ENCODE peak calls at places on chromosomes 2 and 18, in seven cellular contexts. N, B, Q, A, P, K and U are unnamed samples.

GRCh38 chr2:10863837-10864236 is 47.9 kb upstream of the KCNF1 start:
- DNase-seq in N (no peak), B (peak), Q (no peak), A (no peak), P (no peak), K (no peak), U (no peak)

GRCh38 chr2:17646838-17647701 is 106.5 kb downstream of the SMC6 start:
- DNase-seq in N (no peak), B (no peak), Q (no peak), A (no peak), P (no peak), K (no peak), U (no peak)

GRCh38 chr2:190404487-190404886 is 3.7 kb upstream of the MFSD6 start:
- DNase-seq in N (peak), B (no peak), Q (no peak), A (peak), P (no peak), K (no peak), U (no peak)

GRCh38 chr2:130890941-130891669 is 54.4 kb downstream of the ARHGEF4 start:
- DNase-seq in N (no peak), B (no peak), Q (no peak), A (peak), P (peak), K (no peak), U (no peak)

GRCh38 chr2:65530547-65531320 is 98.3 kb upstream of the SPRED2 start:
- DNase-seq in N (no peak), B (peak), Q (peak), A (peak), P (peak), K (no peak), U (no peak)

GRCh38 chr2:8684421-8684884 is 2.6 kb downstream of the ID2 start:
- DNase-seq in N (peak), B (peak), Q (no peak), A (peak), P (peak), K (peak), U (peak)

GRCh38 chr2:11248-11941 is 34.9 kb downstream of the FAM110C start:
- DNase-seq in N (peak), B (peak), Q (no peak), A (peak), P (peak), K (peak), U (peak)

GRCh38 chr18:13611058-13611615 is 115.2 kb downstream of the FAM210A start:
- DNase-seq in N (no peak), B (peak), Q (no peak), A (no peak), P (no peak), K (peak), U (no peak)

GRCh38 chr2:119821266-119821665 is 61.5 kb downstream of the PTPN4 start:
- DNase-seq in N (no peak), B (no peak), Q (no peak), A (no peak), P (no peak), K (no peak), U (no peak)

GRCh38 chr18:23135679-23136325 is 517 bp downstream of the CABLES1 start:
- DNase-seq in N (peak), B (no peak), Q (no peak), A (peak), P (peak), K (peak), U (peak)

GRCh38 chr2:524442-524841 is 152.8 kb downstream of the TMEM18 start:
- DNase-seq in N (no peak), B (no peak), Q (no peak), A (peak), P (peak), K (no peak), U (no peak)

GRCh38 chr2:195561205-195562032 is 95.6 kb upstream of the SLC39A10 start:
- DNase-seq in N (no peak), B (peak), Q (peak), A (peak), P (peak), K (no peak), U (no peak)

GRCh38 chr2:69544951-69545350 is 98.6 kb downstream of the AAK1 start:
- DNase-seq in N (no peak), B (no peak), Q (no peak), A (no peak), P (no peak), K (no peak), U (no peak)

GRCh38 chr2:241304039-241304670 is 11.3 kb downstream of the HDLBP start:
- DNase-seq in N (no peak), B (no peak), Q (no peak), A (no peak), P (no peak), K (no peak), U (no peak)

GRCh38 chr2:69755862-69756467 is 14.0 kb downstream of the ANXA4 start:
- DNase-seq in N (peak), B (peak), Q (peak), A (peak), P (peak), K (no peak), U (no peak)

GRCh38 chr2:141317986-141318385 is 812.8 kb downstream of the LRP1B start:
- DNase-seq in N (no peak), B (peak), Q (no peak), A (no peak), P (peak), K (no peak), U (no peak)

GRCh38 chr2:19649785-19650380 is 251.9 kb downstream of the TTC32 start:
- DNase-seq in N (no peak), B (peak), Q (peak), A (peak), P (peak), K (no peak), U (no peak)

GRCh38 chr2:32136097-32136496 is 29.6 kb upstream of the SLC30A6 start:
- DNase-seq in N (no peak), B (no peak), Q (peak), A (no peak), P (no peak), K (no peak), U (no peak)

GRCh38 chr2:179285060-179285459 is 20.4 kb upstream of the SESTD1 start:
- DNase-seq in N (no peak), B (no peak), Q (no peak), A (no peak), P (no peak), K (no peak), U (no peak)

GRCh38 chr2:144381716-144382115 is 138.2 kb downstream of the ZEB2 start:
- DNase-seq in N (no peak), B (no peak), Q (no peak), A (no peak), P (no peak), K (no peak), U (no peak)

GRCh38 chr2:170723446-170723958 is 8.4 kb downstream of the SP5 start:
- DNase-seq in N (no peak), B (no peak), Q (no peak), A (no peak), P (no peak), K (peak), U (no peak)

GRCh38 chr2:71620116-71620515 is 166.8 kb downstream of the DYSF start:
- DNase-seq in N (no peak), B (no peak), Q (no peak), A (no peak), P (no peak), K (no peak), U (no peak)

GRCh38 chr2:9127316-9127715 is 79.3 kb upstream of the ASAP2 start:
- DNase-seq in N (no peak), B (no peak), Q (no peak), A (no peak), P (no peak), K (no peak), U (no peak)

GRCh38 chr2:206477296-206477695 is 34.0 kb downstream of the ADAM23 start:
- DNase-seq in N (no peak), B (peak), Q (peak), A (peak), P (no peak), K (no peak), U (no peak)

GRCh38 chr2:216210711-216211131 is 101.6 kb downstream of the XRCC5 start:
- DNase-seq in N (no peak), B (no peak), Q (no peak), A (no peak), P (no peak), K (no peak), U (no peak)

GRCh38 chr2:43623052-43623451 is 14.0 kb upstream of the PLEKHH2 start:
- DNase-seq in N (peak), B (peak), Q (no peak), A (no peak), P (no peak), K (no peak), U (peak)

GRCh38 chr2:156333274-156333950 is 891 bp upstream of the NR4A2 start:
- DNase-seq in N (peak), B (no peak), Q (no peak), A (peak), P (peak), K (no peak), U (no peak)

GRCh38 chr2:11129598-11130449 is 25.4 kb upstream of the SLC66A3 start:
- DNase-seq in N (peak), B (no peak), Q (no peak), A (peak), P (peak), K (peak), U (peak)

GRCh38 chr2:164761737-164762460 is 79.7 kb downstream of the COBLL1 start:
- DNase-seq in N (no peak), B (no peak), Q (no peak), A (peak), P (peak), K (no peak), U (no peak)

GRCh38 chr2:173290518-173290917 is 64.2 kb upstream of the CDCA7 start:
- DNase-seq in N (no peak), B (no peak), Q (no peak), A (no peak), P (no peak), K (no peak), U (no peak)

GRCh38 chr2:64667535-64667934 is 13.8 kb upstream of the SERTAD2 start:
- DNase-seq in N (no peak), B (no peak), Q (no peak), A (no peak), P (no peak), K (no peak), U (no peak)

GRCh38 chr18:45569566-45569965 is 45.7 kb upstream of the SLC14A2 start:
- DNase-seq in N (peak), B (no peak), Q (no peak), A (no peak), P (no peak), K (no peak), U (no peak)

GRCh38 chr2:43478423-43479086 is 117.3 kb downstream of the THADA start:
- DNase-seq in N (no peak), B (no peak), Q (no peak), A (peak), P (peak), K (no peak), U (no peak)

GRCh38 chr2:9145752-9146430 is 60.7 kb upstream of the ASAP2 start:
- DNase-seq in N (no peak), B (no peak), Q (no peak), A (no peak), P (no peak), K (peak), U (no peak)

GRCh38 chr2:168751104-168751768 is 51.2 kb upstream of the NOSTRIN start:
- DNase-seq in N (no peak), B (no peak), Q (no peak), A (no peak), P (no peak), K (no peak), U (no peak)

GRCh38 chr2:46135936-46136335 is 161.3 kb upstream of the EPAS1 start:
- DNase-seq in N (no peak), B (peak), Q (no peak), A (no peak), P (no peak), K (no peak), U (no peak)

GRCh38 chr18:10244341-10244740 is 210.1 kb upstream of the APCDD1 start:
- DNase-seq in N (no peak), B (no peak), Q (no peak), A (no peak), P (no peak), K (no peak), U (no peak)

GRCh38 chr2:233389601-233390125 is 35.4 kb downstream of the DGKD start:
- DNase-seq in N (no peak), B (no peak), Q (no peak), A (no peak), P (no peak), K (no peak), U (no peak)

GRCh38 chr2:232352511-232353091 is 25.9 kb upstream of the ALPP start:
- DNase-seq in N (no peak), B (no peak), Q (no peak), A (no peak), P (no peak), K (no peak), U (no peak)

GRCh38 chr2:232354069-232354468 is 24.5 kb upstream of the ALPP start:
- DNase-seq in N (no peak), B (no peak), Q (no peak), A (no peak), P (no peak), K (no peak), U (no peak)

GRCh38 chr2:232351686-232352510 is 26.7 kb upstream of the ALPP start:
- DNase-seq in N (no peak), B (no peak), Q (no peak), A (no peak), P (no peak), K (no peak), U (no peak)

GRCh38 chr2:232353660-232354059 is 24.9 kb upstream of the ALPP start:
- DNase-seq in N (no peak), B (no peak), Q (no peak), A (no peak), P (no peak), K (no peak), U (no peak)

DNA sequence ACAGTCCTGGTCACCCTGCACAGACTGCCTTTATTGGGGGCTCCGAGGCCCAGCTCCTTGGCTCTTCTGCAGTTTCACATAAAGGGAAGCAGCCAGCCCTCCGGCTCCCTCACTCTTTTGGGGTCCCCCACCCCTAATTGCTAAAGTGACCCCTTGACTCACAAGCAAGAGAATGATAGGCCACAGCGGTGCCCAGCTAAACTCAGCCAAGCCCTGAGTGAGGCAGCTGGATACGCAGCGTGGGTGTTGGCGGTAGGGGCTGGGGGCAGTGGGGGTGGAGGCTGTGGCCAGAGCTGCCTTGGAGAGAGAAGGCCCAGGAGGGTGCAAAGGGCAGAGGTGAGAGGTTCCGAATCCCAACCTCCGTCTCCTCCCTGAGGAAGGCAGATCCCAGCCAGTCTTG is 25.5 kb upstream of the ALPP start:
- DNase-seq in N (no peak), B (no peak), Q (no peak), A (no peak), P (no peak), K (no peak), U (no peak)
- H3K4me3 ChIP-seq in N (no peak), B (no peak), Q (no peak), A (no peak), P (no peak), K (no peak), U (no peak)

DNA sequence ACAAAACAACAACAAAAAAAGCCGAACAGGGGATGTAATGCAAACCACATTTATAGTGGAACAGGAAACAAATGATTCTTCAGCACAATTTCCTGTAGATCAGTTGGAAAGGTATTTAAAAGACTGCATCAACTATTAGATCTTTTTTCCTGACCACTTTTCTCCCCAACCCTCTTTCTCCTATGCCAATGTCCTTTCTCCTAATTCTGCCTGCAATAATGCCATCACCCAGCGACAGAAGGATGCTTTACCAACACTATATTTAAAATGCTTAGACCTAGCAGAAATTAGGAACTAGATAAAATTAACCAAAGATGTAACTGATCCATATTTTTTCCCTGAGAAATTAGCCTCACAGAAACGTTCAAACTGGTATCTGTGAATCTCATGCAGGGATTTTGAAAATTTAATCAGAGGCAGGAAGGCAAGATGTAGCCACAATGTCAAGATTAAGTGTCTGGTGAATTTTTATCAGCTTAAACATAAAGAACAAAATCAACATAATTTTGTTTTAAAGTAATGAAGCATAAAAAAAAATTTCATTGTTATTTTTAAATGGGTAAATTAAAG is 271.3 kb downstream of the TCF4 start:
- DNase-seq in N (no peak), B (no peak), Q (no peak), A (no peak), P (no peak), K (no peak), U (no peak)
- H3K4me3 ChIP-seq in N (no peak), B (no peak), Q (no peak), A (no peak), P (no peak), K (no peak), U (no peak)

DNA sequence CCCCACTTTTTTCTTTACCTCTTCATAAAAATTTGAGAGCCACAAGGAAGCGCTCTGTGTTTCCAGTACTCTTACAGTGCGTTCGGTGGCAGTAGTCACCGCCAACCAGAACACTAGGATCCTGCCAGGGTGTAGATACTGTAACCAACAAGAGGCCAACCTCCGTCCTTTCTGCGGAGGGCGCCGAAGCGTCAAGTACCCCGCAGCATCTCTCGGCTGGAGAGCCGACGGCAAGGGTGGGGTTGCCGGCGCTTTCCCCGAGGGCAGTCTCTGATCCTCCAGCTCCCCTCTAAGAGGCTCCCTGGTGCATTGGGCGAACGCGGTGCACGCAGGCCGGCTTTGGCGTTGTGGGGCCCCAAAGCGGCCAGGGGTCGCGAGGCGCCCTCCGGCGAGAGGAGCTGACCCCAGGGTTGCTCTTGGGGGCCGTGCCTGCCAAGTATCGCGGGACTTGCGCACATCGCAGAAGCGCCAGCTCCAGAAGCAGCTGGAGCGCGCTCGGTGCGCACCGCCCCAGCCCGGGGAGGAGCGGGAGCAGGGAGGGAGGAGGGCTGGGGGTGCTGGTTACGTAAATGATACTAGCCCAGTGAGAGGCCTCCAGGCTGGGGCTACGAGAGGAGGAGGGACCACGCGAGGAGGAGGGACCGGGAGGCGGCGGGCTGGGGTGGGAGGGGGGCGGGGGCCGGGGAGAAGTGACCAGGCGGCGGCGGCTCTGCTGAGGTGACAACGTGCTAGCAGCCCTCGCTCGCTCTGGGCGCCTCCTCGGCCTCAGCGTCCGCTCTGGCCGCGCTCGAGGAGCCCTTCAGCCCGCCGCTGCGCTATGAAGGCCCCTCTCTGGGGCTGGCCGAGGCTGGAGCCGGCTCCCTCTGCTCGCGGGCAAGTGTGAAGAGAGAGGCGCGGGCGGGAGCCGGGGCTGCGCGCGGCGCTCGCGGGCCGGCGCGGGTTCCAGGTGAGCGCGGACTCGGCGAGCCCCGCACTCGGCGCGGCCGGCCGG is at the start of gene GALNT13:
- DNase-seq in N (peak), B (peak), Q (no peak), A (peak), P (peak), K (peak), U (no peak)
- H3K4me3 ChIP-seq in N (peak), B (no peak), Q (no peak), A (peak), P (peak), K (peak), U (no peak)

GRCh38 chr18:78636260-78636659 is 343.4 kb upstream of the SALL3 start:
- DNase-seq in N (no peak), B (no peak), Q (no peak), A (no peak), P (no peak), K (no peak), U (no peak)
- H3K4me3 ChIP-seq in N (no peak), B (no peak), Q (no peak), A (no peak), P (no peak), K (no peak), U (no peak)

GRCh38 chr2:214127178-214127970 is 283.5 kb upstream of the VWC2L start:
- DNase-seq in N (no peak), B (peak), Q (peak), A (peak), P (peak), K (peak), U (no peak)
- H3K4me3 ChIP-seq in N (no peak), B (no peak), Q (no peak), A (no peak), P (no peak), K (no peak), U (no peak)

DNA sequence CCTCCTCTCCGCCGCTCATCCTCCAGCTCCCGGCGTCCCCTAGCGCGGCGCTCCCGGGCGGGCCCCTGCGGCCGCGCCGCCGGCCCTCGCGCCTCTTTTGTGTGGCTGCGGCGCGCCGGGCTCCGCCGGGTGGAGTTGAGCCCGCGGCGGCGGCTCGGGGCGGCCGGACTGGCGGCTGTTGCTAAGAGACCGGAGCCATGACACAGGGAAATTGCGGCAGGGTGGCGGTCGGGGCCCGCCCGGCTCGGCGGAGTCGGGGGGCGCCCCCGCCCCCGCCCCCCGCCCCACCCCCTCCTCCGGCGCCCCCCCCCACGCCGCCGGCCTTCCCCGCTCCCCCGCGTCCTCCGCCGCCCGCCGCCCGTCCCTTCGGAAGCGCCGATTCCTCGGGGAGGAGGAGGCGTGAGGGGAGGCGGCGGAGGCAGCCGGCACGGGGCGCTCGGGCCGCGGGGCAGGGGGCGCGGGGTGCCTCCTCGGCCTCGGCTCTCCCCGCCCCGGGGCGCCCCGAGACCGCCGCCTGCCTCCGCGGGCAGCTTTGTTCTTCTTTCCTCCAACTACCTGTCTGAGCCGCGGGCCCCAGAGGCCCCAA is at the start of gene TMEM200C:
- DNase-seq in N (no peak), B (peak), Q (no peak), A (no peak), P (peak), K (peak), U (peak)
- H3K4me3 ChIP-seq in N (peak), B (no peak), Q (peak), A (no peak), P (peak), K (peak), U (peak)